ENCODE peak calls at places on chromosomes 2 and 18, in six cellular contexts. One of them, this sample, is unnamed.

GRCh38 chr2:222707689-222708273 is 36.3 kb downstream of the MOGAT1 start:
- DNase-seq in brain microvascular endothelial cell: peak; percentile 68
- DNase-seq in colonic mucosa: no peak
- DNase-seq in vagina: no peak
- DNase-seq in cardiac fibroblast: peak; percentile 72
- DNase-seq in prostate gland: no peak
- DNase-seq in this sample: peak; percentile 59

GRCh38 chr2:212912445-212913103 is 238.8 kb downstream of the IKZF2 start:
- DNase-seq in brain microvascular endothelial cell: peak; percentile 44
- DNase-seq in colonic mucosa: peak; percentile 82
- DNase-seq in vagina: no peak
- DNase-seq in cardiac fibroblast: peak; percentile 77
- DNase-seq in prostate gland: peak; percentile 46
- DNase-seq in this sample: peak; percentile 62

GRCh38 chr2:10397297-10397875 is 50.7 kb downstream of the ODC1 start:
- DNase-seq in brain microvascular endothelial cell: no peak
- DNase-seq in colonic mucosa: no peak
- DNase-seq in vagina: no peak
- DNase-seq in cardiac fibroblast: no peak
- DNase-seq in prostate gland: no peak
- DNase-seq in this sample: no peak

GRCh38 chr2:232024457-232024856 is 62.9 kb downstream of the DIS3L2 start:
- DNase-seq in brain microvascular endothelial cell: no peak
- DNase-seq in colonic mucosa: no peak
- DNase-seq in vagina: no peak
- DNase-seq in cardiac fibroblast: no peak
- DNase-seq in prostate gland: no peak
- DNase-seq in this sample: no peak

GRCh38 chr2:148967484-148967883 is 71.0 kb upstream of the LYPD6B start:
- DNase-seq in brain microvascular endothelial cell: no peak
- DNase-seq in colonic mucosa: no peak
- DNase-seq in vagina: no peak
- DNase-seq in cardiac fibroblast: peak; percentile 7
- DNase-seq in prostate gland: no peak
- DNase-seq in this sample: no peak

GRCh38 chr2:42053791-42054656 is 6.2 kb downstream of the PKDCC start:
- DNase-seq in brain microvascular endothelial cell: no peak
- DNase-seq in colonic mucosa: peak; percentile 55
- DNase-seq in vagina: no peak
- DNase-seq in cardiac fibroblast: no peak
- DNase-seq in prostate gland: no peak
- DNase-seq in this sample: no peak

GRCh38 chr2:216992056-216992455 is 132.2 kb upstream of the TNP1 start:
- DNase-seq in brain microvascular endothelial cell: no peak
- DNase-seq in colonic mucosa: no peak
- DNase-seq in vagina: no peak
- DNase-seq in cardiac fibroblast: no peak
- DNase-seq in prostate gland: no peak
- DNase-seq in this sample: peak; percentile 23

GRCh38 chr18:47773931-47774330 is 156.5 kb downstream of the SMAD2 start:
- DNase-seq in brain microvascular endothelial cell: no peak
- DNase-seq in colonic mucosa: no peak
- DNase-seq in vagina: no peak
- DNase-seq in cardiac fibroblast: no peak
- DNase-seq in prostate gland: no peak
- DNase-seq in this sample: no peak

GRCh38 chr18:35962320-35962719 is 10.2 kb upstream of the RMP24 start:
- DNase-seq in brain microvascular endothelial cell: no peak
- DNase-seq in colonic mucosa: no peak
- DNase-seq in vagina: no peak
- DNase-seq in cardiac fibroblast: no peak
- DNase-seq in prostate gland: no peak
- DNase-seq in this sample: no peak

GRCh38 chr2:32342811-32343210 is 14.0 kb upstream of the BIRC6 start:
- DNase-seq in brain microvascular endothelial cell: no peak
- DNase-seq in colonic mucosa: no peak
- DNase-seq in vagina: no peak
- DNase-seq in cardiac fibroblast: peak; percentile 71
- DNase-seq in prostate gland: no peak
- DNase-seq in this sample: no peak

GRCh38 chr2:222452422-222452950 is 28.1 kb downstream of the SGPP2 start:
- DNase-seq in brain microvascular endothelial cell: no peak
- DNase-seq in colonic mucosa: no peak
- DNase-seq in vagina: peak; percentile 79
- DNase-seq in cardiac fibroblast: no peak
- DNase-seq in prostate gland: no peak
- DNase-seq in this sample: no peak

GRCh38 chr2:185807351-185807750 is 68.7 kb downstream of the FSIP2 start:
- DNase-seq in brain microvascular endothelial cell: no peak
- DNase-seq in colonic mucosa: no peak
- DNase-seq in vagina: no peak
- DNase-seq in cardiac fibroblast: peak; percentile 2
- DNase-seq in prostate gland: no peak
- DNase-seq in this sample: no peak

GRCh38 chr18:21230436-21230835 is 11.6 kb upstream of the GREB1L start:
- DNase-seq in brain microvascular endothelial cell: no peak
- DNase-seq in colonic mucosa: no peak
- DNase-seq in vagina: no peak
- DNase-seq in cardiac fibroblast: peak; percentile 24
- DNase-seq in prostate gland: no peak
- DNase-seq in this sample: no peak

GRCh38 chr2:239055756-239056493 is 208.0 kb downstream of the TWIST2 start:
- DNase-seq in brain microvascular endothelial cell: no peak
- DNase-seq in colonic mucosa: no peak
- DNase-seq in vagina: no peak
- DNase-seq in cardiac fibroblast: no peak
- DNase-seq in prostate gland: no peak
- DNase-seq in this sample: peak; percentile 17

GRCh38 chr18:32753656-32754221 is 19.1 kb downstream of the KLHL14 start:
- DNase-seq in brain microvascular endothelial cell: no peak
- DNase-seq in colonic mucosa: no peak
- DNase-seq in vagina: no peak
- DNase-seq in cardiac fibroblast: no peak
- DNase-seq in prostate gland: no peak
- DNase-seq in this sample: no peak

GRCh38 chr18:76450912-76451421 is 44.1 kb downstream of the ZNF516 start:
- DNase-seq in brain microvascular endothelial cell: peak; percentile 49
- DNase-seq in colonic mucosa: peak; percentile 57
- DNase-seq in vagina: peak; percentile 85
- DNase-seq in cardiac fibroblast: peak; percentile 80
- DNase-seq in prostate gland: no peak
- DNase-seq in this sample: no peak

GRCh38 chr2:178700922-178701342 is 106.3 kb downstream of the TTN start:
- DNase-seq in brain microvascular endothelial cell: no peak
- DNase-seq in colonic mucosa: no peak
- DNase-seq in vagina: no peak
- DNase-seq in cardiac fibroblast: peak; percentile 57
- DNase-seq in prostate gland: no peak
- DNase-seq in this sample: peak; percentile 33

GRCh38 chr18:51196811-51197660 is 445 bp downstream of the MEX3C start:
- DNase-seq in brain microvascular endothelial cell: peak; percentile 18
- DNase-seq in colonic mucosa: peak; percentile 44
- DNase-seq in vagina: no peak
- DNase-seq in cardiac fibroblast: peak; percentile 53
- DNase-seq in prostate gland: peak; percentile 44
- DNase-seq in this sample: peak; percentile 46

GRCh38 chr2:203743441-203743932 is 37.0 kb downstream of the CD28 start:
- DNase-seq in brain microvascular endothelial cell: no peak
- DNase-seq in colonic mucosa: no peak
- DNase-seq in vagina: no peak
- DNase-seq in cardiac fibroblast: peak; percentile 77
- DNase-seq in prostate gland: no peak
- DNase-seq in this sample: peak; percentile 50

GRCh38 chr2:172299741-172300140 is 127.6 kb upstream of the ITGA6 start:
- DNase-seq in brain microvascular endothelial cell: peak; percentile 33
- DNase-seq in colonic mucosa: peak; percentile 64
- DNase-seq in vagina: no peak
- DNase-seq in cardiac fibroblast: peak; percentile 30
- DNase-seq in prostate gland: peak; percentile 77
- DNase-seq in this sample: no peak

GRCh38 chr2:134218928-134219707 is 34.8 kb upstream of the MGAT5 start:
- DNase-seq in brain microvascular endothelial cell: no peak
- DNase-seq in colonic mucosa: peak; percentile 35
- DNase-seq in vagina: no peak
- DNase-seq in cardiac fibroblast: no peak
- DNase-seq in prostate gland: no peak
- DNase-seq in this sample: no peak

GRCh38 chr18:26432651-26433424 is 115.5 kb downstream of the KCTD1 start:
- DNase-seq in brain microvascular endothelial cell: no peak
- DNase-seq in colonic mucosa: no peak
- DNase-seq in vagina: peak; percentile 16
- DNase-seq in cardiac fibroblast: no peak
- DNase-seq in prostate gland: no peak
- DNase-seq in this sample: no peak

GRCh38 chr2:126657146-126657635 is 1.2 kb downstream of the GYPC start:
- DNase-seq in brain microvascular endothelial cell: peak; percentile 92
- DNase-seq in colonic mucosa: peak; percentile 42
- DNase-seq in vagina: no peak
- DNase-seq in cardiac fibroblast: peak; percentile 88
- DNase-seq in prostate gland: no peak
- DNase-seq in this sample: peak; percentile 95

GRCh38 chr2:127465258-127465657 is 47.0 kb downstream of the PROC start:
- DNase-seq in brain microvascular endothelial cell: no peak
- DNase-seq in colonic mucosa: no peak
- DNase-seq in vagina: no peak
- DNase-seq in cardiac fibroblast: no peak
- DNase-seq in prostate gland: no peak
- DNase-seq in this sample: no peak

DNA sequence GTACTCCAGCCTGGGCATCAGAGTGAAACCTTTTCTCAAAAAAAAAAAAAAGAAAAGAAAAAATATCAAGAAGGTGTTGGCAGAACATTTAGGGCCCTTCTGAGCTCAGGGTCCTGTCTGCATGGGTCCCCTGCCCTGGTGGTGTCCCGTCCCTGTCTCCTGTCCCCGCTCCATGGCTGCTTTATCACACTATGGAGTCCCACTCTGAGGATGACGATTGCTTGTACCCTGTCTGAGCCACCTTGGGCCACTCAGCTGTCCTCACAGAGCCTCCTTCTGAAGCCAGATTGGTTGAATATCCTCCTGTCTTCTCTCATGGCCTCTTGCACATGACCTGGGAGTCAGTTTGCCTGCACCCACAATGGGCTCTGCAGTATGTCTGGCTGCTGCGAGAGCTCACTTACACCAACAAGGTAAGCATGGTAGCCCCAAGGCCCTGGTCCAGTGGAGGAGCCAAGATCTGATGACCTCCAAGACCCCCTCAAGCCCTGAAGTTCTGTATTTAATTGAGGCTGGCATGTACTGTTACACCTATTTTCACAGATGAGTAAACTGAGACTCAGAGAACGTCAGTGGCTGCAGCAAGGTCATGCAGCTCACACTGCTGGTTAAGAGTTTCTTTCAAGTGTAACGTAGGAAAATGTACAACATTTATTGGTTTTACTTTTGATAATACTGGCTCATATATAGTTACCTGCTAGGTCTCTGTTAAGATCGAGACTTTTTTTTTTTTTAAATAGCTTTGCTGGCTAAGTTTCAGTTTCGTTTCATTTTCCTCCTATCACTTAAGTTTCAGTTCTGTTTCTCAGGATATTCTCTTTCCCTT is 16.9 kb upstream of the ZCCHC2 start:
- DNase-seq in brain microvascular endothelial cell: no peak
- DNase-seq in colonic mucosa: no peak
- DNase-seq in vagina: no peak
- DNase-seq in cardiac fibroblast: peak; percentile 34
- DNase-seq in prostate gland: no peak
- DNase-seq in this sample: no peak
- H3K4me3 ChIP-seq in brain microvascular endothelial cell: no peak overlapping the region
- H3K4me3 ChIP-seq in colonic mucosa: peak overlapping the region; percentile 2
- H3K4me3 ChIP-seq in vagina: peak overlapping the region; percentile 44
- H3K4me3 ChIP-seq in cardiac fibroblast: no peak overlapping the region
- H3K4me3 ChIP-seq in prostate gland: peak overlapping the region; percentile 24
- H3K4me3 ChIP-seq in this sample: no peak overlapping the region

GRCh38 chr2:102342888-102343287 is 12.7 kb upstream of the IL18R1 start:
- DNase-seq in brain microvascular endothelial cell: no peak
- DNase-seq in colonic mucosa: no peak
- DNase-seq in vagina: no peak
- DNase-seq in cardiac fibroblast: peak; percentile 40
- DNase-seq in prostate gland: peak; percentile 44
- DNase-seq in this sample: peak; percentile 28
- TF ChIP-seq CTCF in brain microvascular endothelial cell: peak; percentile 36
- TF ChIP-seq CTCF in colonic mucosa: no peak
- TF ChIP-seq CTCF in vagina: no peak
- TF ChIP-seq CTCF in cardiac fibroblast: peak; percentile 41
- TF ChIP-seq CTCF in prostate gland: peak; percentile 16
- TF ChIP-seq CTCF in this sample: peak; percentile 25

DNA sequence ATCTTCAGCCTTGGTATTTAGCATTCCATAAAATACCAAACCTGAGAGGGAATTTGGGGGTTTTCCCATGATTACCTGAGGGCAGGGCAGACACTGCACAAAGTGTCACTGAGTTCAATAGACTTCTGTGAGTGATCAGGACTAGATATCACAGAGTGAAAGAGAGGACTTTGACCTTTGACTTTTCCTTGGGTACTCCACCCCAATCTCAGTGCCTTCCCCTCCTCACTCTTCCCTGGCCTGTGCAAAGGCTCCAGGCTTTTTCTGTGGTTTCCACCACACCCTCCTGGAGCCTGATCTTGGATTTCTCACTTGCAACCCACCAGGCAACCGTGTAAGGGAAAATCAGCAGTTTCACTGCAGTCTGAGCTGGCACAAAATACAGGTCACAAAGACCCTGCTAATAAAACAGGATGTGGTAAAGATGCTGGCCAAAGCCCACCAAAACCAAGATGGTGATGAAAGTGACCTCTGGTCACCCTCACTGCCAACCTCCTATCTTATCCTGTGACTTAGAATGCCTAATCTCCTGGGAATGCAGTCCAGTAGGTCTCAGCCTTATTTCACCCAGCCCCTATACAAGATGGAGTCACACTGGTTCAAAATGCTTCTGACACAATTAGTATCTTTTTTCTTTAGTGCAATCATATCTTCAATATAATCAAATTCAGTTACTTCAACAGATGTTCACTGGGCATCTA is 64.0 kb downstream of the BOD1L2 start:
- DNase-seq in brain microvascular endothelial cell: no peak
- DNase-seq in colonic mucosa: peak; percentile 21
- DNase-seq in vagina: no peak
- DNase-seq in cardiac fibroblast: no peak
- DNase-seq in prostate gland: no peak
- DNase-seq in this sample: no peak
- H3K4me3 ChIP-seq in brain microvascular endothelial cell: no peak overlapping the region
- H3K4me3 ChIP-seq in colonic mucosa: no peak overlapping the region
- H3K4me3 ChIP-seq in vagina: no peak overlapping the region
- H3K4me3 ChIP-seq in cardiac fibroblast: no peak overlapping the region
- H3K4me3 ChIP-seq in prostate gland: no peak overlapping the region
- H3K4me3 ChIP-seq in this sample: no peak overlapping the region

DNA sequence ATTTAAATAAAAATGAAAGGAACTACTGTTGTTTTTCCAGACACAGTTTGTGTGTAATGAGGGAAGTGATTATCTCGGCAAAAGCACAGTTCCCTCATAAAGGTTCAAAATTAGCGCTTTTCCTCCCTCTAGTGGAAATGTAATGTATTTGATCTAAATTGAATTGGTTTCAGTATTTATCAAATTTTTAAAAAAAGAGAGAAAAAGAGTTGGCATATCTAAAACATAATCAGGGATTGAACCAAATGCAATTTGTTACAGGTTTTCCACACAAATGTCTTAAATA is 37.5 kb downstream of the CMPK2 start:
- DNase-seq in brain microvascular endothelial cell: no peak
- DNase-seq in colonic mucosa: no peak
- DNase-seq in vagina: no peak
- DNase-seq in cardiac fibroblast: peak; percentile 47
- DNase-seq in prostate gland: no peak
- DNase-seq in this sample: peak; percentile 61
- TF ChIP-seq CTCF in brain microvascular endothelial cell: peak; percentile 41
- TF ChIP-seq CTCF in colonic mucosa: peak; percentile 12
- TF ChIP-seq CTCF in vagina: no peak
- TF ChIP-seq CTCF in cardiac fibroblast: peak; percentile 32
- TF ChIP-seq CTCF in prostate gland: peak; percentile 46
- TF ChIP-seq CTCF in this sample: peak; percentile 37